ENCODE peak calls at places on chromosome 10, in eight cellular contexts. N, X, W, O, H, G, Z and A are unnamed samples.

GRCh38 chr10:102946992-102947391 is 28.9 kb downstream of the CNNM2 start:
- DNase-seq in H (no peak), G (no peak), O (no peak), W (no peak), X (no peak), N (no peak), Z (no peak), A (no peak)

GRCh38 chr10:96450514-96451207 is 63.1 kb downstream of the TLL2 start:
- DNase-seq in Z (peak), W (no peak), H (no peak), O (no peak), X (no peak), G (no peak), N (no peak), A (no peak)

GRCh38 chr10:102678842-102679289 is 34.6 kb downstream of the TRIM8 start:
- DNase-seq in H (no peak), W (no peak), O (peak), G (no peak), Z (peak), X (no peak), N (peak), A (peak)

GRCh38 chr10:114138581-114138980 is 35.4 kb downstream of the CCDC186 start:
- DNase-seq in Z (no peak), G (no peak), O (no peak), H (no peak), N (no peak), X (no peak), W (no peak), A (no peak)

GRCh38 chr10:113666682-113667252 is 2.9 kb upstream of the NRAP start:
- DNase-seq in N (peak), G (no peak), X (no peak), Z (no peak), H (no peak), W (no peak), O (no peak), A (peak)

GRCh38 chr10:21517134-21517982 is 8.1 kb downstream of the SKIDA1 start:
- DNase-seq in O (peak), G (no peak), H (no peak), X (no peak), W (no peak), Z (peak), N (peak), A (peak)

GRCh38 chr10:114393482-114393881 is 10.8 kb downstream of the AFAP1L2 start:
- DNase-seq in Z (no peak), X (no peak), N (no peak), H (no peak), W (no peak), G (no peak), O (no peak), A (peak)

GRCh38 chr10:123884907-123885381 is 6.7 kb downstream of the CPXM2 start:
- DNase-seq in X (no peak), H (no peak), W (no peak), Z (no peak), G (no peak), N (no peak), O (no peak), A (no peak)

GRCh38 chr10:100306861-100307260 is 20.4 kb upstream of the BLOC1S2 start:
- DNase-seq in H (no peak), W (no peak), O (no peak), G (no peak), Z (no peak), N (no peak), X (no peak), A (no peak)

GRCh38 chr10:110275140-110275729 is 29.5 kb downstream of the SMNDC1 start:
- DNase-seq in X (no peak), H (no peak), O (peak), N (no peak), G (no peak), Z (no peak), W (no peak), A (no peak)